ENCODE peak calls at places on chromosome 15, in four cellular contexts. X, O, U and J are unnamed samples.

GRCh38 chr15:57436166-57436565 is 59.9 kb downstream of the CGNL1 start:
- DNase-seq in X (no peak), O (no peak), U (no peak), J (no peak)

GRCh38 chr15:72766025-72766424 is 17.5 kb downstream of the ADPGK start:
- DNase-seq in X (no peak), O (no peak), U (no peak), J (no peak)

GRCh38 chr15:93451265-93451664 is 362.3 kb upstream of the RGMA start:
- DNase-seq in X (peak; percentile 33), O (no peak), U (no peak), J (no peak)

GRCh38 chr15:55909036-55909811 is 84.2 kb downstream of the NEDD4 start:
- DNase-seq in X (peak; percentile 35), O (peak; percentile 49), U (no peak), J (no peak)

GRCh38 chr15:73414876-73415275 is 28.1 kb upstream of the REC114 start:
- DNase-seq in X (no peak), O (no peak), U (no peak), J (no peak)

GRCh38 chr15:22236469-22236868 is 156.1 kb downstream of the OR4M2 start:
- DNase-seq in X (no peak), O (no peak), U (no peak), J (no peak)

GRCh38 chr15:36529296-36530011 is 50.0 kb upstream of the CDIN1 start:
- DNase-seq in X (no peak), O (no peak), U (no peak), J (no peak)

GRCh38 chr15:42727740-42728355 is 9.1 kb downstream of the CDAN1 start:
- DNase-seq in X (no peak), O (no peak), U (no peak), J (no peak)

GRCh38 chr15:63896336-63897115 is 62.8 kb upstream of the HERC1 start:
- DNase-seq in X (peak; percentile 72), O (peak; percentile 70), U (no peak), J (no peak)

GRCh38 chr15:69484837-69485236 is 32.2 kb downstream of the RPLP1 start:
- DNase-seq in X (no peak), O (no peak), U (no peak), J (no peak)

GRCh38 chr15:33007295-33007855 is 187.1 kb downstream of the FMN1 start:
- DNase-seq in X (no peak), O (peak; percentile 74), U (no peak), J (peak; percentile 35)

GRCh38 chr15:40906947-40907802 is 12.9 kb downstream of the VPS18 start:
- DNase-seq in X (peak; percentile 59), O (peak; percentile 51), U (peak; percentile 84), J (no peak)

GRCh38 chr15:40857601-40858351 is 13.9 kb downstream of the SPINT1 start:
- DNase-seq in X (peak; percentile 72), O (peak; percentile 75), U (peak; percentile 82), J (no peak)

GRCh38 chr15:80242132-80242769 is 9.8 kb downstream of the CTXND1 start:
- DNase-seq in X (no peak), O (peak; percentile 65), U (no peak), J (peak; percentile 28)

GRCh38 chr15:88331291-88331690 is 74.8 kb upstream of the NTRK3 start:
- DNase-seq in X (peak; percentile 27), O (peak; percentile 31), U (no peak), J (peak; percentile 72)

GRCh38 chr15:31842532-31843195 is 187.7 kb upstream of the CHRNA7 start:
- DNase-seq in X (no peak), O (no peak), U (no peak), J (no peak)

GRCh38 chr15:58985443-58985842 is 2.0 kb upstream of the RNF111 start:
- DNase-seq in X (peak; percentile 60), O (peak; percentile 86), U (peak; percentile 67), J (no peak)

GRCh38 chr15:98865397-98866339 is 141.9 kb downstream of the PGPEP1L start:
- DNase-seq in X (peak; percentile 76), O (peak; percentile 85), U (peak; percentile 87), J (peak; percentile 38)

GRCh38 chr15:71743861-71744382 is 66.4 kb upstream of the NR2E3 start:
- DNase-seq in X (peak; percentile 42), O (peak; percentile 66), U (no peak), J (no peak)

GRCh38 chr15:49331951-49332350 is 91.1 kb upstream of the FGF7 start:
- DNase-seq in X (no peak), O (no peak), U (no peak), J (no peak)

GRCh38 chr15:73955851-73956250 is 29.6 kb downstream of the LOXL1 start:
- DNase-seq in X (no peak), O (no peak), U (no peak), J (no peak)

GRCh38 chr15:21262851-21263400 is 177.4 kb downstream of the POTEB3 start:
- DNase-seq in X (no peak), O (no peak), U (no peak), J (no peak)

GRCh38 chr15:88872106-88872505 is 23.2 kb downstream of the HAPLN3 start:
- DNase-seq in X (no peak), O (no peak), U (no peak), J (no peak)

GRCh38 chr15:72782274-72782992 is 1.1 kb downstream of the ADPGK start:
- DNase-seq in X (no peak), O (no peak), U (no peak), J (no peak)

GRCh38 chr15:67152429-67152828 is 87.0 kb downstream of the SMAD3 start:
- DNase-seq in X (no peak), O (no peak), U (no peak), J (no peak)

GRCh38 chr15:29432191-29433049 is 162.8 kb upstream of the NSMCE3 start:
- DNase-seq in X (no peak), O (no peak), U (no peak), J (no peak)

GRCh38 chr15:28014623-28015200 is 84.4 kb downstream of the OCA2 start:
- DNase-seq in X (no peak), O (no peak), U (no peak), J (no peak)

GRCh38 chr15:68601206-68602197 is 22.7 kb downstream of the CORO2B start:
- DNase-seq in X (no peak), O (peak; percentile 62), U (peak; percentile 50), J (no peak)

GRCh38 chr15:40067921-40068624 is 29.1 kb upstream of the SRP14 start:
- DNase-seq in X (no peak), O (no peak), U (no peak), J (no peak)

GRCh38 chr15:80545078-80545477 is 140.9 kb downstream of the ARNT2 start:
- DNase-seq in X (no peak), O (no peak), U (no peak), J (no peak)

GRCh38 chr15:52673312-52673711 is 5.9 kb downstream of the ATOSA start:
- DNase-seq in X (no peak), O (no peak), U (no peak), J (no peak)

GRCh38 chr15:26639976-26640375 is 132.9 kb downstream of the GABRB3 start:
- DNase-seq in X (no peak), O (no peak), U (no peak), J (no peak)

GRCh38 chr15:71780349-71780976 is 29.9 kb upstream of the NR2E3 start:
- DNase-seq in X (no peak), O (peak; percentile 79), U (no peak), J (no peak)

GRCh38 chr15:74050835-74051234 is 31.5 kb downstream of the GOLGA6A start:
- DNase-seq in X (no peak), O (no peak), U (no peak), J (no peak)

GRCh38 chr15:36810656-36811449 is 231.4 kb downstream of the CDIN1 start:
- DNase-seq in X (no peak), O (no peak), U (no peak), J (no peak)

GRCh38 chr15:62594017-62594416 is 428.9 kb upstream of the C2CD4B start:
- DNase-seq in X (no peak), O (no peak), U (no peak), J (no peak)

GRCh38 chr15:81293728-81294500 is 30.0 kb downstream of the STARD5 start:
- DNase-seq in X (no peak), O (no peak), U (no peak), J (no peak)

GRCh38 chr15:51382787-51383186 is 41.3 kb downstream of the GLDN start:
- DNase-seq in X (no peak), O (peak; percentile 69), U (no peak), J (peak; percentile 16)

GRCh38 chr15:69760263-69760855 is 307.7 kb downstream of the RPLP1 start:
- DNase-seq in X (no peak), O (peak; percentile 88), U (no peak), J (no peak)